ENCODE peak calls at places on chromosome 22, in five cellular contexts. U is dorsolateral prefrontal cortex, X is fibroblast of the aortic adventitia, J is epithelial cell of esophagus, F is left ventricle myocardium inferior. W is an unnamed sample.

GRCh38 chr22:24521791-24522245 is 26.7 kb downstream of the UPB1 start:
- DNase-seq in U (no peak), X (peak; percentile 59), J (peak; percentile 96), F (no peak), W (peak; percentile 45)

GRCh38 chr22:40922484-40923303 is 28.5 kb upstream of the RBX1 start:
- DNase-seq in U (no peak), X (peak; percentile 83), J (peak; percentile 69), F (no peak), W (peak; percentile 17)

GRCh38 chr22:32475428-32476010 is 908 bp downstream of the FBXO7 start:
- DNase-seq in U (peak; percentile 47), X (peak; percentile 69), J (peak; percentile 42), F (peak; percentile 26), W (peak; percentile 13)

GRCh38 chr22:29146771-29147170 is 58.9 kb upstream of the EMID1 start:
- DNase-seq in U (no peak), X (no peak), J (no peak), F (no peak), W (no peak)

GRCh38 chr22:25453557-25453956 is 110.9 kb upstream of the GRK3 start:
- DNase-seq in U (no peak), X (no peak), J (no peak), F (no peak), W (no peak)

GRCh38 chr22:33519140-33519973 is 400.9 kb downstream of the LARGE1 start:
- DNase-seq in U (no peak), X (peak; percentile 80), J (no peak), F (no peak), W (peak; percentile 1)

GRCh38 chr22:22061085-22062077 is 78.8 kb upstream of the TOP3B start:
- DNase-seq in U (peak; percentile 42), X (peak; percentile 85), J (peak; percentile 45), F (peak; percentile 24), W (no peak)

GRCh38 chr22:18978506-18978905 is 42.4 kb upstream of the PRODH start:
- DNase-seq in U (peak; percentile 0), X (no peak), J (no peak), F (no peak), W (no peak)

GRCh38 chr22:24727218-24727851 is 47.2 kb downstream of the PIWIL3 start:
- DNase-seq in U (no peak), X (peak; percentile 83), J (peak; percentile 86), F (no peak), W (peak; percentile 77)

GRCh38 chr22:11616811-11617210 is 3911.2 kb upstream of the OR11H1 start:
- DNase-seq in U (no peak), X (peak; percentile 8), J (no peak), F (no peak), W (no peak)

GRCh38 chr22:49962751-49963646 is 2.4 kb downstream of the PIM3 start:
- DNase-seq in U (peak; percentile 30), X (no peak), J (no peak), F (peak; percentile 35), W (no peak)

GRCh38 chr22:21712751-21713427 is 22.7 kb downstream of the YPEL1 start:
- DNase-seq in U (peak; percentile 82), X (peak; percentile 84), J (peak; percentile 59), F (peak; percentile 60), W (peak; percentile 34)

GRCh38 chr22:22655452-22656108 is 11.2 kb downstream of the GGTLC2 start:
- DNase-seq in U (no peak), X (no peak), J (no peak), F (no peak), W (no peak)

GRCh38 chr22:28019360-28019759 is 100.3 kb upstream of the PITPNB start:
- DNase-seq in U (peak; percentile 18), X (no peak), J (peak; percentile 49), F (peak; percentile 9), W (no peak)

GRCh38 chr22:24986816-24987215 is 34.3 kb downstream of the KIAA1671 start:
- DNase-seq in U (no peak), X (no peak), J (no peak), F (no peak), W (no peak)

GRCh38 chr22:44734278-44734677 is 18.1 kb upstream of the ARHGAP8 start:
- DNase-seq in U (no peak), X (no peak), J (no peak), F (no peak), W (no peak)

GRCh38 chr22:17083811-17084540 is 824 bp upstream of the IL17RA start:
- DNase-seq in U (no peak), X (no peak), J (no peak), F (no peak), W (no peak)

GRCh38 chr22:20429254-20430100 is 8.1 kb downstream of the SCARF2 start:
- DNase-seq in U (no peak), X (no peak), J (no peak), F (peak; percentile 56), W (no peak)

GRCh38 chr22:33401291-33401690 is 343.1 kb upstream of the SYN3 start:
- DNase-seq in U (no peak), X (peak; percentile 39), J (no peak), F (no peak), W (no peak)

GRCh38 chr22:19849800-19850481 is 4.7 kb downstream of the GNB1L start:
- DNase-seq in U (no peak), X (no peak), J (peak; percentile 89), F (no peak), W (no peak)

GRCh38 chr22:39520874-39521857 is 804 bp downstream of the ATF4 start:
- DNase-seq in U (peak; percentile 60), X (peak; percentile 72), J (peak; percentile 69), F (peak; percentile 84), W (no peak)

GRCh38 chr22:17964647-17965046 is 59.7 kb downstream of the MICAL3 start:
- DNase-seq in U (no peak), X (no peak), J (no peak), F (no peak), W (no peak)

GRCh38 chr22:44133161-44133560 is 47.6 kb upstream of the PARVG start:
- DNase-seq in U (no peak), X (peak; percentile 77), J (no peak), F (no peak), W (no peak)

GRCh38 chr22:24007253-24008021 is 2.2 kb upstream of the GSTT4 start:
- DNase-seq in U (no peak), X (no peak), J (no peak), F (no peak), W (no peak)

GRCh38 chr22:27669798-27670599 is 131.6 kb downstream of the MN1 start:
- DNase-seq in U (no peak), X (peak; percentile 15), J (no peak), F (no peak), W (no peak)

GRCh38 chr22:19106886-19107729 is 15.1 kb downstream of the DGCR2 start:
- DNase-seq in U (no peak), X (no peak), J (no peak), F (no peak), W (no peak)

GRCh38 chr22:30247561-30247960 is 1.0 kb upstream of the LIF start:
- DNase-seq in U (no peak), X (no peak), J (no peak), F (no peak), W (no peak)

GRCh38 chr22:20531404-20532181 is 24.2 kb downstream of the MED15 start:
- DNase-seq in U (peak; percentile 65), X (peak; percentile 87), J (peak; percentile 98), F (peak; percentile 46), W (no peak)

GRCh38 chr22:20868225-20868944 is 9.6 kb downstream of the SNAP29 start:
- DNase-seq in U (no peak), X (no peak), J (no peak), F (no peak), W (no peak)

GRCh38 chr22:47163876-47164513 is 401.5 kb downstream of the TBC1D22A start:
- DNase-seq in U (peak; percentile 24), X (no peak), J (no peak), F (peak; percentile 42), W (no peak)

GRCh38 chr22:30453731-30454510 is 17.9 kb downstream of the SEC14L3 start:
- DNase-seq in U (no peak), X (no peak), J (no peak), F (no peak), W (no peak)

GRCh38 chr22:41302016-41302767 is 867 bp downstream of the ZC3H7B start:
- DNase-seq in U (no peak), X (peak; percentile 17), J (no peak), F (no peak), W (no peak)

GRCh38 chr22:46737976-46738641 is at the start of gene CERK:
- DNase-seq in U (no peak), X (peak; percentile 63), J (peak; percentile 74), F (peak; percentile 82), W (no peak)

GRCh38 chr22:38238519-38239051 is 34.2 kb downstream of the TMEM184B start:
- DNase-seq in U (no peak), X (peak; percentile 77), J (no peak), F (no peak), W (no peak)

GRCh38 chr22:38235240-38235850 is 33.6 kb downstream of the MAFF start:
- DNase-seq in U (no peak), X (no peak), J (no peak), F (no peak), W (no peak)

GRCh38 chr22:38236786-38237185 is 35.0 kb downstream of the MAFF start:
- DNase-seq in U (no peak), X (no peak), J (peak; percentile 72), F (no peak), W (no peak)

GRCh38 chr22:38240734-38241252 is 32.0 kb downstream of the TMEM184B start:
- DNase-seq in U (peak; percentile 81), X (peak; percentile 86), J (peak; percentile 91), F (no peak), W (peak; percentile 90)

GRCh38 chr22:38239101-38239761 is 33.6 kb downstream of the TMEM184B start:
- DNase-seq in U (peak; percentile 45), X (peak; percentile 91), J (peak; percentile 91), F (no peak), W (peak; percentile 96)
- TF ChIP-seq CTCF in U (peak; percentile 45), X (peak; percentile 8), J (peak; percentile 17), F (peak; percentile 45), W (peak; percentile 54)

GRCh38 chr22:35970601-35971417 is 57.8 kb downstream of the RBFOX2 start:
- DNase-seq in U (no peak), X (no peak), J (no peak), F (no peak), W (no peak)
- H3K4me3 ChIP-seq in U (no peak overlapping the region), X (peak overlapping the region; percentile 1), J (no peak overlapping the region), F (no peak overlapping the region), W (no peak overlapping the region)

GRCh38 chr22:43053176-43053575 is 36.0 kb downstream of the TTLL1 start:
- DNase-seq in U (no peak), X (no peak), J (no peak), F (no peak), W (no peak)
- TF ChIP-seq CTCF in U (no peak), X (no peak), J (peak; percentile 11), F (no peak), W (peak; percentile 36)

DNA sequence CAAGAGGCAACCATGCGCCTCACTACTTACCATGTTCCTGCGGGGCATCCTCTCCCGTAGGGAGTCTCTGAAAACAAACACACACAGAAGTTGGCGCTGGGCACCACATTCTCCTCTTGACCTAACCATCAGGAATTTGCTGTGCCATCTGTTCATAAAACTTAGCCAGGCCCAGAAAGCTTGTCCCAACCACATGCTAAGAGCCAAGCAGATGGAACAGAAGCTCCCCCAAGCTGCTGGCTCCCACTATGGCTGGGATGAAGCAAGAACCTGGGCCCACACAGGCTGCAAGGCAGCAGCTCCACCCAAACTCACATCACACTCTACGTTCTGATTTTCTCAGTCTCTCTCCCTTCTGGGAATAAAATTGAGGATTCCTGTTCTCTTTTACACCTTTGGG is 17.4 kb downstream of the HPS4 start:
- DNase-seq in U (peak; percentile 70), X (no peak), J (no peak), F (no peak), W (no peak)
- H3K4me3 ChIP-seq in U (no peak overlapping the region), X (no peak overlapping the region), J (no peak overlapping the region), F (no peak overlapping the region), W (no peak overlapping the region)

GRCh38 chr22:42711895-42712837 is 8.5 kb downstream of the A4GALT start:
- DNase-seq in U (no peak), X (no peak), J (no peak), F (no peak), W (no peak)
- TF ChIP-seq CTCF in U (no peak), X (no peak), J (no peak), F (no peak), W (no peak)